ENCODE peak calls at places on chromosomes 2 and 18, in four cellular contexts. P is K562, L is H1, U is HepG2. Q is an unnamed sample.

GRCh38 chr2:159133795-159134194 is 152.7 kb downstream of the WDSUB1 start:
- DNase-seq in U (no peak), P (no peak), L (no peak), Q (no peak)

GRCh38 chr2:238864207-238865014 is 16.5 kb downstream of the TWIST2 start:
- DNase-seq in P (peak), L (peak), U (peak), Q (no peak)

GRCh38 chr2:180359522-180360282 is 352.6 kb upstream of the CWC22 start:
- DNase-seq in P (no peak), U (no peak), L (no peak), Q (peak)

GRCh38 chr2:169082995-169083394 is 13.6 kb downstream of the DHRS9 start:
- DNase-seq in U (no peak), L (no peak), P (no peak), Q (peak)

GRCh38 chr2:111659361-111660281 is 224.4 kb downstream of the ANAPC1 start:
- DNase-seq in U (peak), L (peak), P (peak), Q (no peak)

GRCh38 chr2:223185638-223186037 is 133.6 kb downstream of the KCNE4 start:
- DNase-seq in P (no peak), U (no peak), L (no peak), Q (no peak)

GRCh38 chr2:82792316-82792715 is 1666.8 kb downstream of the SUCLG1 start:
- DNase-seq in P (no peak), U (no peak), L (no peak), Q (no peak)

GRCh38 chr2:36371963-36372391 is 16.4 kb downstream of the CRIM1 start:
- DNase-seq in U (peak), P (no peak), L (no peak), Q (no peak)

GRCh38 chr2:197322729-197323720 is 12.4 kb upstream of the ANKRD44 start:
- DNase-seq in U (peak), L (no peak), P (no peak), Q (no peak)

GRCh38 chr2:48070415-48070814 is 164.1 kb upstream of the FBXO11 start:
- DNase-seq in U (no peak), L (no peak), P (no peak), Q (no peak)

GRCh38 chr2:217756375-217757107 is 246.3 kb downstream of the TNS1 start:
- DNase-seq in U (peak), P (peak), L (peak), Q (no peak)

GRCh38 chr2:156181208-156181607 is 151.3 kb downstream of the NR4A2 start:
- DNase-seq in U (no peak), L (no peak), P (no peak), Q (no peak)

GRCh38 chr2:68853035-68853434 is 18.2 kb downstream of the BMP10 start:
- DNase-seq in P (no peak), U (no peak), L (no peak), Q (no peak)

GRCh38 chr18:13103366-13103765 is 112.2 kb downstream of the CEP192 start:
- DNase-seq in P (peak), U (no peak), L (no peak), Q (no peak)

GRCh38 chr2:14909795-14910194 is 277.3 kb downstream of the LRATD1 start:
- DNase-seq in P (no peak), L (no peak), U (no peak), Q (no peak)

GRCh38 chr18:14179306-14179705 is 47.1 kb upstream of the ZNF519 start:
- DNase-seq in U (no peak), L (no peak), P (no peak), Q (no peak)

GRCh38 chr2:68426885-68427579 is 40.1 kb downstream of the FBXO48 start:
- DNase-seq in L (no peak), P (no peak), U (no peak), Q (no peak)

GRCh38 chr18:26309283-26309682 is 83.0 kb downstream of the TAF4B start:
- DNase-seq in U (no peak), L (no peak), P (no peak), Q (no peak)

GRCh38 chr2:211879323-211879722 is 659.3 kb downstream of the ERBB4 start:
- DNase-seq in U (no peak), P (no peak), L (no peak), Q (no peak)

GRCh38 chr18:67517224-67517765 is 775 bp upstream of the DSEL start:
- DNase-seq in U (no peak), L (no peak), P (no peak), Q (no peak)

GRCh38 chr2:119112770-119113488 is 45.6 kb downstream of the C1QL2 start:
- DNase-seq in U (no peak), L (no peak), P (no peak), Q (no peak)

GRCh38 chr2:24762518-24762917 is 30.7 kb downstream of the PTRHD1 start:
- DNase-seq in P (no peak), L (no peak), U (no peak), Q (no peak)
- TF ChIP-seq CREB1 in P (no peak), L (no peak), U (no peak), Q (no peak)

GRCh38 chr2:152647417-152648010 is 69.7 kb downstream of the PRPF40A start:
- DNase-seq in P (no peak), L (no peak), U (no peak), Q (no peak)
- TF ChIP-seq EP300 in P (no peak), L (no peak), U (no peak), Q (no peak)

DNA sequence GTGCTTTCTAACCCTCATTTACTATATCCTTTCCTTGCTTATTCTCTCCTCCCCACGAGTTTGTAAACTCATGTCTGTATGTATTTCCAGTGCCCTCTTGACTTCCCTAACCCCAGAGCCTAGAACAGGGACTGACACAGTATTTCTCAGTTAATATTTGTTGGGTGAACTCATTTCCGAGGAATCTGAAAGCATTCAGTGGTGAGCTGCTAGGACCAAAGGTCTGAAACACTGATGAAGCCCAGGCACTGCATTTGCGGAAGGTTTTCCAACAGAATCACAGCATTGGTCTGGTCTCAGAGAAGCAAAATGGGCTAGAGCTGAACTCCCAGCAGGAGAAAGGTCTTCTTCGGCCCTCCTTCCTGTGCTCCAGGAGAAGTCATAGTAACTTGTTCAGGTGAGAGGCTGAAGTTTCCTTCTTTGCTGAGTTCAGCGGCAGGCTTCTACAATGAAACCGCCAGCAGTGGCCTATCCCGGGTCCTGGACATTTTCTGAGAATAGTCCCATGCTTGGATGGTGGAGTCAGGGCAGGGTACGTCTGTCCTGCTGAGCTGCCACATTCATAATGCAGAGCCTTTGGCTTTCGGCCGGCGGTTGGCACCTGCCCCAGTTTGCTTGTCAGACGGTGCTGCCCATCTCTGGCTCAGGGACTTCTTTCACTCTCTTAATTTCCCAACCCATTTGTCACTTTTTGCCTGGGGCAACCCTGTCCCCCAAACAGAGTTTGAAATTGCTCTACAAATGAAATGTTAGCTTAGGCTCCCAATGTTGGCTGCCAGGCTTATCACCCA is 57.0 kb downstream of the SOX11 start:
- DNase-seq in P (no peak), U (no peak), L (no peak), Q (no peak)
- TF ChIP-seq CREB1 in P (no peak), U (no peak), L (no peak), Q (no peak)

GRCh38 chr18:6107794-6108193 is 212.5 kb upstream of the TMEM200C start:
- DNase-seq in P (no peak), L (no peak), U (no peak), Q (no peak)
- TF ChIP-seq EP300 in P (no peak), L (no peak), U (no peak), Q (no peak)

GRCh38 chr18:9569178-9569577 is 45.2 kb downstream of the PPP4R1 start:
- DNase-seq in L (no peak), U (no peak), P (no peak), Q (no peak)
- TF ChIP-seq CREB1 in L (no peak), U (no peak), P (no peak), Q (no peak)

GRCh38 chr2:86219896-86220295 is 20.6 kb downstream of the MRPL35 start:
- DNase-seq in L (no peak), U (no peak), P (no peak), Q (no peak)

GRCh38 chr2:86223682-86224560 is 24.7 kb downstream of the MRPL35 start:
- DNase-seq in L (no peak), P (no peak), U (no peak), Q (no peak)

GRCh38 chr2:86223098-86223681 is 23.9 kb downstream of the MRPL35 start:
- DNase-seq in U (no peak), P (no peak), L (no peak), Q (no peak)

GRCh38 chr2:86218124-86218523 is 18.9 kb downstream of the MRPL35 start:
- DNase-seq in U (peak), L (no peak), P (no peak), Q (no peak)

GRCh38 chr2:86221066-86221684 is 21.9 kb downstream of the MRPL35 start:
- DNase-seq in U (peak), L (no peak), P (peak), Q (no peak)
- TF ChIP-seq EP300 in U (no peak), L (no peak), P (no peak), Q (no peak)

GRCh38 chr18:75179819-75180600 is 28.9 kb downstream of the PTGR3 start:
- DNase-seq in L (no peak), U (no peak), P (no peak), Q (no peak)
- TF ChIP-seq CREB1 in L (no peak), U (no peak), P (no peak), Q (no peak)

Q was measured in GM12878.